ENCODE peak calls at places on chromosomes 7 and 10, in four cellular contexts. N is mesenteric fat pad; G is right lobe of liver; R is stimulated activated naive B cell treated with anti-CD40 and anti-IgM and Interleukin-4, amounts not matched to agents 10 μg/mL and 1 μg/mL and 100 μg/mL, for 72 hours. F is an unnamed sample.

GRCh38 chr10:117074621-117075020 is 63.4 kb downstream of the VAX1 start:
- DNase-seq in N (no peak), G (no peak), R (no peak), F (peak)

GRCh38 chr10:69802424-69803161 is 887 bp downstream of the COL13A1 start:
- DNase-seq in N (no peak), G (no peak), R (no peak), F (peak)

GRCh38 chr7:89334785-89335184 is 539.2 kb upstream of the TEX47 start:
- DNase-seq in N (no peak), G (no peak), R (no peak), F (no peak)

GRCh38 chr7:136079478-136079892 is 102.3 kb upstream of the MTPN start:
- DNase-seq in N (no peak), G (no peak), R (no peak), F (no peak)

GRCh38 chr10:95841711-95842498 is 65.9 kb upstream of the CC2D2B start:
- DNase-seq in N (no peak), G (no peak), R (no peak), F (peak)

GRCh38 chr7:139602143-139602722 is 78.7 kb downstream of the CLEC2L start:
- DNase-seq in N (no peak), G (peak), R (no peak), F (no peak)

GRCh38 chr10:48496831-48497792 is 107.8 kb downstream of the ARHGAP22 start:
- DNase-seq in N (peak), G (peak), R (no peak), F (peak)

GRCh38 chr7:55476071-55476803 is 96.1 kb downstream of the VOPP1 start:
- DNase-seq in N (peak), G (no peak), R (no peak), F (no peak)

GRCh38 chr10:71089162-71089561 is 123.2 kb upstream of the UNC5B start:
- DNase-seq in N (no peak), G (peak), R (no peak), F (peak)

GRCh38 chr7:47266131-47266706 is 315.7 kb downstream of the TNS3 start:
- DNase-seq in N (peak), G (peak), R (peak), F (peak)

GRCh38 chr10:92413519-92413918 is 122.6 kb downstream of the MARCHF5 start:
- DNase-seq in N (no peak), G (no peak), R (no peak), F (no peak)

GRCh38 chr7:4739528-4739992 is 35.9 kb upstream of the AP5Z1 start:
- DNase-seq in N (no peak), G (peak), R (peak), F (no peak)

GRCh38 chr7:157509226-157509625 is 172.4 kb downstream of the DNAJB6 start:
- DNase-seq in N (no peak), G (no peak), R (no peak), F (no peak)

GRCh38 chr7:115117748-115118147 is 195.9 kb downstream of the MDFIC start:
- DNase-seq in N (no peak), G (no peak), R (no peak), F (no peak)

GRCh38 chr7:100975391-100975821 is 6.0 kb downstream of the MUC12 start:
- DNase-seq in N (no peak), G (no peak), R (no peak), F (peak)

GRCh38 chr10:99522078-99522479 is 10.7 kb upstream of the NKX2-3 start:
- DNase-seq in N (no peak), G (no peak), R (no peak), F (peak)

GRCh38 chr7:51062222-51062987 is 254.2 kb downstream of the COBL start:
- DNase-seq in N (no peak), G (no peak), R (no peak), F (no peak)

GRCh38 chr10:32095116-32095733 is 39.0 kb upstream of the KIF5B start:
- DNase-seq in N (no peak), G (no peak), R (no peak), F (peak)

GRCh38 chr10:80504897-80505465 is 32.7 kb upstream of the SH2D4B start:
- DNase-seq in N (no peak), G (no peak), R (no peak), F (peak)

GRCh38 chr10:54342058-54342457 is 459.0 kb downstream of the PCDH15 start:
- DNase-seq in N (no peak), G (no peak), R (no peak), F (no peak)

GRCh38 chr7:107972075-107972482 is 30.9 kb downstream of the LAMB1 start:
- DNase-seq in N (no peak), G (no peak), R (no peak), F (no peak)

GRCh38 chr7:76244781-76245391 is 43.2 kb downstream of the SRRM3 start:
- DNase-seq in N (no peak), G (no peak), R (no peak), F (no peak)

GRCh38 chr7:139828880-139829653 is at the start of gene TBXAS1:
- DNase-seq in N (no peak), G (no peak), R (peak), F (peak)

GRCh38 chr7:43649755-43650274 is 66.9 kb downstream of the STK17A start:
- DNase-seq in N (no peak), G (no peak), R (peak), F (no peak)

GRCh38 chr10:75932921-75933320 is 501.5 kb downstream of the LRMDA start:
- DNase-seq in N (no peak), G (no peak), R (no peak), F (no peak)